ENCODE peak calls at places on chromosomes 7 and 10, in four cellular contexts. A is astrocyte, I is body of pancreas, S is hepatocyte. M is an unnamed sample. For H3K9me3 and H3K4me1, the result is how much of the 10 kb centered on the place peaks cover.

GRCh38 chr7:141042222-141043193 is 27.8 kb upstream of the MRPS33 start:
- DNase-seq in S (peak), I (no peak), A (no peak), M (no peak)

GRCh38 chr10:9091515-9092093 is 1037.1 kb downstream of the GATA3 start:
- DNase-seq in A (no peak), I (no peak), S (no peak), M (no peak)

GRCh38 chr10:48946891-48947500 is 7.4 kb upstream of the LRRC18 start:
- DNase-seq in S (peak), A (peak), I (no peak), M (no peak)

GRCh38 chr7:34382166-34382893 is 275.7 kb upstream of the NPSR1 start:
- DNase-seq in I (no peak), S (no peak), A (no peak), M (no peak)

GRCh38 chr10:103793920-103794883 is 61.2 kb downstream of the SH3PXD2A start:
- DNase-seq in S (peak), I (peak), A (no peak), M (peak)

GRCh38 chr7:85172530-85172941 is 14.3 kb downstream of the SEMA3D start:
- DNase-seq in A (peak), S (no peak), I (no peak), M (no peak)

GRCh38 chr10:122587099-122587725 is 26.7 kb downstream of the DMBT1 start:
- DNase-seq in S (no peak), I (no peak), A (no peak), M (no peak)

GRCh38 chr7:132709971-132710567 is 133.8 kb upstream of the PLXNA4 start:
- DNase-seq in I (peak), A (peak), S (peak), M (peak)

GRCh38 chr7:156049366-156049765 is 237.1 kb upstream of the SHH start:
- DNase-seq in I (no peak), A (no peak), S (no peak), M (no peak)

GRCh38 chr10:84375011-84375410 is 46.6 kb downstream of the CCSER2 start:
- DNase-seq in A (peak), I (peak), S (peak), M (peak)

GRCh38 chr10:77188000-77188395 is 449.6 kb downstream of the KCNMA1 start:
- DNase-seq in I (no peak), S (no peak), A (no peak), M (no peak)

GRCh38 chr7:30396379-30396778 is 82.2 kb downstream of the NOD1 start:
- DNase-seq in A (no peak), I (no peak), S (no peak), M (no peak)

GRCh38 chr10:43038783-43039628 is 37.9 kb upstream of the RET start:
- DNase-seq in S (no peak), I (no peak), A (no peak), M (no peak)

GRCh38 chr10:69452676-69453415 is 1.6 kb downstream of the TSPAN15 start:
- DNase-seq in S (no peak), A (no peak), I (no peak), M (no peak)
- H3K27ac ChIP-seq in S (no peak), A (no peak), I (no peak), M (no peak)

GRCh38 chr10:38119038-38119437 is 24.9 kb downstream of the ZNF37A start:
- DNase-seq in I (no peak), S (no peak), A (no peak), M (no peak)
- H3K9me3 ChIP-seq in I (under half), S (under half), A (half or more), M (under half)

DNA sequence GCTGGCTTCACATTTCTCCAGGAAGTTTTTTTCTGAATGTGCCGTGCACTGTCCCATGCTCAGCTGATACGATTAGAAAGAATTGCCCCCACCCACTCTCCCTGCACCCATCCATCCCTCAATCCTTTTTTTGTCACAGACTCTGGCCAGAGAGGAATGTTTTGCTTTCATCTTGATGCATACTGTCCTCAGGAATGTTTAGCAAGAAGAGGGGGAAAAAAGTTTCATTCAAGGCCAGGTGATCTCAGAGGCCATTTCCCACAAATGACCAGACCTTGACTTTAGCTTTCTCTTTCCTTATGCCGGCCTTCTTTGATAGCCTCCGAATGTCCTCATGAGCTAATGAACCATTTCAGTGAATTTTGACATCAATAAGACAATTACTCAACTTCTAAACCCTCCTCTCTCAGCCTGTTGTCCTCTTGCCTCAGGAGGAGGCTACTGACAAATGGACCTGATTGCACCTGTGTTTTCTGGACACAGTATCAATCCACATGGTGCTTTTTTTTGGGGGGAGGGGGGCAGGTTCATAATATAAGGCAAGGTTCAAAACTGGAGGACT is 105.0 kb upstream of the KLF6 start:
- DNase-seq in I (no peak), A (peak), S (peak), M (no peak)
- H3K4me1 ChIP-seq in I (under half), A (half or more), S (under half), M (under half)

GRCh38 chr7:4707980-4708411 is 25.9 kb downstream of the FOXK1 start:
- DNase-seq in S (no peak), I (no peak), A (no peak), M (no peak)

GRCh38 chr7:4707134-4707651 is 25.1 kb downstream of the FOXK1 start:
- DNase-seq in S (no peak), A (peak), I (no peak), M (no peak)

GRCh38 chr7:4709187-4709586 is 27.1 kb downstream of the FOXK1 start:
- DNase-seq in I (no peak), S (no peak), A (no peak), M (no peak)

GRCh38 chr7:4703532-4703931 is 21.4 kb downstream of the FOXK1 start:
- DNase-seq in A (no peak), I (no peak), S (no peak), M (no peak)

GRCh38 chr7:4706384-4707032 is 24.4 kb downstream of the FOXK1 start:
- DNase-seq in I (no peak), S (no peak), A (peak), M (no peak)
- H3K27ac ChIP-seq in I (no peak), S (no peak), A (peak), M (peak)

DNA sequence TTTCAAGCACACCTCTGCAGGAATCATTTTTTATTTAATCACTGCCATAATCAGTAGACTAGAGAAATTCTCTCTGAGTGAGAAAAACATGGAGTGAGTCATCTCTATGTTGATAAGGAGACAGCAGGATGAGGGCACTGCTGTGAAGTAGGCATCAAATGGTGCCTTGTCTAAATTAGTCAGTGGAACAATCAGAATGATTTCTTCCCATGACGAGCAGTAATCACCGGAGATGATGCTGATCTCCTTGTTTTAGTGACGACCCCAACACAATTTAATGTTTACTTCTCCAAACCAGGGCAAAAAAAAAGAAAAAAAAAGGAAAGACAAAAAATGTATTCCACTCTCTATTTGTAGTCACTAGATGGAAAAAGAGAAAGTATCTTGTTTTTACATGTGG is 75.7 kb downstream of the SORBS1 start:
- DNase-seq in I (no peak), S (no peak), A (peak), M (no peak)
- H3K9me3 ChIP-seq in I (under half), S (under half), A (under half), M (under half)

GRCh38 chr10:80173441-80173840 is 31.9 kb downstream of the ANXA11 start:
- DNase-seq in S (no peak), A (no peak), I (no peak), M (no peak)
- H3K4me1 ChIP-seq in S (under half), A (under half), I (under half), M (under half)

GRCh38 chr10:79116363-79116762 is 47.6 kb downstream of the ZMIZ1 start:
- DNase-seq in A (no peak), S (no peak), I (no peak), M (no peak)
- H3K27ac ChIP-seq in A (no peak), S (no peak), I (peak), M (no peak)

DNA sequence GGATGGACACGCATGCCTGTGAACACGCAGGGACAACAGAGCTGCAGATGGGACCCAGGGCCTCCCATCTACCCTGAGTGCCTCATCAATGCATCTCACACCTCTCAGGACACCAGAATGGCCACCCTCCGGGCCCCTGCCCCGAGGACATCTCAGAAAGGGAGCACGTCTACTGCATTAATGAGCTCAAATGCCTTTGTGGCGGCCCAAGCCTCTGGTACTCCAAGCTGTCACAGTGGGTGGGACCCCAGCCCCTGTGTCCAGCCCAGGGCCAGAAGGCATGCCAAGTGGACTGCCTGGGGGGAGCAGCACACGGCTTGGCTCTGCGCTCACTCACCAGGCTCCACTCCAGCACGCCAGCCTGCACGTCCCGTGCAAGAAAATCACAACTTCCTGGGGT is 52.0 kb downstream of the TCERG1L start:
- DNase-seq in S (no peak), I (no peak), A (no peak), M (no peak)
- H3K9me3 ChIP-seq in S (under half), I (under half), A (under half), M (under half)

M was measured in small intestine.